ENCODE peak calls at places on chromosomes 4 and X, in four cellular contexts. L, D, H and W are unnamed samples.

GRCh38 chr4:183392377-183392776 is 52.1 kb upstream of the CDKN2AIP start:
- DNase-seq in L (no peak), D (no peak), H (no peak), W (no peak)

GRCh38 chrX:68829594-68830485 is 1.0 kb downstream of the EFNB1 start:
- DNase-seq in L (no peak), D (peak), H (no peak), W (peak)

GRCh38 chr4:41644288-41644914 is 104.1 kb downstream of the PHOX2B start:
- DNase-seq in L (no peak), D (peak), H (peak), W (peak)

GRCh38 chr4:109826719-109827118 is 1.1 kb upstream of the RRH start:
- DNase-seq in L (no peak), D (peak), H (no peak), W (no peak)

GRCh38 chrX:119240356-119240755 is 4.3 kb downstream of the PGRMC1 start:
- DNase-seq in L (no peak), D (peak), H (no peak), W (no peak)

GRCh38 chr4:25313194-25313895 is 771 bp downstream of the ZCCHC4 start:
- DNase-seq in L (no peak), D (peak), H (no peak), W (no peak)

GRCh38 chr4:98113005-98113404 is 30.3 kb downstream of the STPG2 start:
- DNase-seq in L (no peak), D (peak), H (no peak), W (no peak)

GRCh38 chrX:22577181-22577580 is 304.5 kb downstream of the CBLL2 start:
- DNase-seq in L (no peak), D (peak), H (no peak), W (no peak)

GRCh38 chr4:153573221-153573620 is 107.1 kb downstream of the TMEM131L start:
- DNase-seq in L (no peak), D (no peak), H (no peak), W (no peak)

GRCh38 chr4:125750827-125751466 is 436.2 kb downstream of the FAT4 start:
- DNase-seq in L (no peak), D (peak), H (no peak), W (no peak)

GRCh38 chr4:51932684-51933083 is 87.5 kb downstream of the LRRC66 start:
- DNase-seq in L (no peak), D (no peak), H (no peak), W (no peak)

GRCh38 chr4:185282968-185283367 is 73.6 kb downstream of the SNX25 start:
- DNase-seq in L (no peak), D (peak), H (no peak), W (no peak)

GRCh38 chr4:187124311-187124710 is 400.7 kb upstream of the FAT1 start:
- DNase-seq in L (no peak), D (no peak), H (no peak), W (no peak)

GRCh38 chr4:25760518-25761157 is 102.2 kb downstream of the SEL1L3 start:
- DNase-seq in L (no peak), D (peak), H (no peak), W (no peak)

GRCh38 chr4:153438916-153439756 is 27.0 kb upstream of the TMEM131L start:
- DNase-seq in L (peak), D (no peak), H (no peak), W (no peak)

GRCh38 chr4:180641495-180641894 is 1601.7 kb upstream of the TENM3 start:
- DNase-seq in L (no peak), D (no peak), H (no peak), W (no peak)
- TF ChIP-seq CTCF in L (no peak), D (no peak), H (no peak), W (no peak)

GRCh38 chr4:16162891-16163290 is 63.4 kb downstream of the TAPT1 start:
- DNase-seq in L (no peak), D (no peak), H (no peak), W (no peak)

GRCh38 chr4:16158504-16158852 is 67.8 kb downstream of the TAPT1 start:
- DNase-seq in L (no peak), D (no peak), H (no peak), W (no peak)

GRCh38 chr4:16159321-16159720 is 67.0 kb downstream of the TAPT1 start:
- DNase-seq in L (no peak), D (no peak), H (no peak), W (no peak)

GRCh38 chr4:16160457-16160856 is 65.8 kb downstream of the TAPT1 start:
- DNase-seq in L (no peak), D (no peak), H (no peak), W (no peak)

DNA sequence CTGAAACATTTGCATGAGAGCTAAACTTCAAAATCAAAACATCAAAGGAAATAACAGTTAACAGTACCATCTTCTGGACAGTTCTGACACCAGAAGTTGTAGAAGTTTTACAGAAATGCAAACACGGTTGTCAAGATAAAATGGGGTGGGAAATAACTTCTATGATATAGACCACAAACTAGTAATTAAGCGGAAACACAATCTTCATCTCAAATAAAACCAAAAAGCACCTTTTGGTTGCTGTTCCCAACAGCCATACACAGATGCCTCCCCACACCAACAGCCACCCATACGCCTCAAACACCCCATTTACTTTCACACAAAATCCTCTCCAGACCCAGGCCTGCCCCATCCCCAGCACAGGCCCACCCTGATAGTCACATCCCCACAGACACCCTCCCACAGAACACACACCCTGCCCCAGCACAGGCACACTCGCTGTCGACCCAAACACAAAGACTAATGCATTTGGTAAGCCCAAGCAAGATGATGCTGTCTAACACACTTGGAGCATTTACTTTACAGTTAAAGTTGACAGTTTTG is 64.3 kb downstream of the TAPT1 start:
- DNase-seq in L (no peak), D (no peak), H (no peak), W (no peak)
- TF ChIP-seq CTCF in L (no peak), D (no peak), H (no peak), W (no peak)

DNA sequence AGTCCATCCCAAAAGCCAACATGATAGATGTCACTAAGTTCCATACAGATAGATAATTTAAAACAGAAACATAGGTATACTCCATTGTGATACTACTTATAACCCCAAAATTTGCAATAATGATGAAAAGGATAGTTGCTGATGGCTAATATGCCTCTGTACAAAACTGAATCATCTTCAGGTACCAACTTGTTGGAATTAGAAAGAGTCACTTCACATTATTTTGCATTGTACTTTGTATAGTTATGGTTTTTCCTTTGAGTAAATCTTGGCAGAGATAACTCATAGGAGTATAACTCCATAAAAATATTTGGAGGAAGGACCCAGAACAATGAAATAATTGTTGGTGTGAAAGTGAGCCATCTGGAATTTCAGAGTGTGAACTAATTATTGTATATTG is 17.6 kb downstream of the GIMD1 start:
- DNase-seq in L (no peak), D (no peak), H (no peak), W (no peak)
- TF ChIP-seq CTCF in L (no peak), D (no peak), H (no peak), W (no peak)

DNA sequence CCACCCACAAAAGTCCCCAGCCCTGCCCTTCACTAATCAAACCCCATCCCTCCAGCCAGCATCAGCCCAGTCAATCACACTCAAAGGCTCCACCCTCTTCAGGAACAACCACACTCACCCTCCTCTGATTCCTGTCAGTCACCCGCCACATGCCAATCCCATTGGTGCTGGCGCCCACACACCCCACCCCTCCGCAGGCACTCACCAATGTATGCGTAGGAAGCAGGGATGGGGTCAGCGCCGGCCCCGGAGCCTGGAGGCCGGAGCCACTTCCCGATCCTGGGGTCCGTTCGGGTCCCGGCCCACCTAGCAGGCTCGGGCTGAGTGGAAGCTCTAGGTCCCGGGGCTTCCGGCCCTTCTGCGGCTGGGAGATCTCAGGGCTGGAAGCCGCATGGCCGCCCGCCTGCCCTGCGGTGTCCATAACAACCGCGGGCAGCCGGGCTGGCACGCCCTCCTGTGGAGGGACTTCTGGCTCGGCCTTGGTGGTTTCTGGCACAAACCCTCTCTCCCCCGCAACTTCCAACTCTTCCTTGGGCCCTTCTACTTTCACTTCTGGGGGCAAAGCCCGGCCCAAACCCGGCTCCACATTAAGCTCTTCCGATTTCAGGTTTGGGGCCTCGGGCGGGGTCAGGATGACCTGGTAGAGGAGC is 7.9 kb upstream of the CFP start:
- DNase-seq in L (peak), D (no peak), H (no peak), W (no peak)
- TF ChIP-seq CTCF in L (no peak), D (no peak), H (no peak), W (no peak)

DNA sequence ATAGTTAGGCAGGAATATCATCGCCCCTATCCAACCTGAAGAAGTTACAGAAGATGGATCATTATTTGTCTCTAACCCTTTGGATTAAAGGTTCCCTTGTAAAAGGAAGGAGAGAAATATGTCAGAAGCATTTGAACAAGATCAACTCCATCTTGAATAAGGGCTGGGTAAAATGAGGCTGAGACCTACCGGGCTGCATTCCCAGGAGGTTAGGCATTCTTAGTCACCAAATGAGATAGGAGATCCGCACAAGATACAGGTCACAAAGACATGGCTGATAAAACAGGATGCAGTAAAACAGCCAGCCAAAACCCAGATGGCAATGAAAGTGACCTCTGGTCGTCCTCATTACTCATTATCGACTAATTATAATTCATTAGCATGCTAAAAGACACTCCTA is 148.9 kb downstream of the GALNTL6 start:
- DNase-seq in L (no peak), D (no peak), H (no peak), W (no peak)
- TF ChIP-seq CTCF in L (no peak), D (no peak), H (no peak), W (no peak)

GRCh38 chrX:110346681-110347080 is 12.0 kb upstream of the RTL9 start:
- DNase-seq in L (no peak), D (peak), H (peak), W (no peak)
- TF ChIP-seq CTCF in L (no peak), D (peak), H (no peak), W (no peak)

GRCh38 chr4:163666335-163666888 is 171.9 kb downstream of the TMA16 start:
- DNase-seq in L (no peak), D (no peak), H (no peak), W (no peak)

GRCh38 chr4:163663454-163664225 is 169.2 kb downstream of the TMA16 start:
- DNase-seq in L (no peak), D (no peak), H (no peak), W (no peak)

GRCh38 chr4:163662761-163663160 is 168.3 kb downstream of the TMA16 start:
- DNase-seq in L (no peak), D (no peak), H (no peak), W (no peak)

DNA sequence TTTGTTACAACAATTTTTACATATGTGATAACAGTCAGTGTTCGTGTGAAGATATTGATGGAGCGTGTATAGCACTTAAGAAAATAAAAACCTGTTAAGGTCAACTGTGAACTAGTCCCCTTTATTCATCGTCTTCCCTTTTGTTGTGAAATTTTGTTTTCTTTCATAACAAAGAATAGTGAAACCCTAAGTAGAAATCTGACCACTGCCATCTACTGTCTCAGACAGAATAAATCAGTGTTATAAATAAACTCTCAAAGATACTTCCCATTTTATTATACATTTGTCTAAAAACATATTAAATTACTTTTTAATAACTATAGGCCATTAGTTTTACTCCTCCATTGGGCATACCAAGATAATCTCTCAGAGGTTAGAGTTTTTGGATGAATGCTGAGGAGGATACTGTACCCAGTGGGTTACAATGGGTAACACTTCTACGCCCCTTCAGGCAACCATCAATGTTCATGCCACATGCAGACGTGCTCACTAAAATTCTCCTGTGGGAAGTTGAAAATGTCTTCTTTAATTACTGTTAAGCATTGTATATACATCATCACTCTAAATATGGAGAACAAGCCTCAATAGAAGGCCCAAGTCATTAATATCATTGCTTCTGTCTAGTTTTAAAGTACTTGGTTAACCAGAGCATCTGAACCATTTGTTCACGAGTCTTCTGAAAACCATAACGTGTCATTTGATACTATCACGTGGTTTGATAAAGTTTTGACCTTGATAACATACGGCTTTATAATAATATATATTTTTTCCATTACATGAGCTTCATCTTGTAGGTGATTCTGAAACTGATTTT is 171.2 kb downstream of the TMA16 start:
- DNase-seq in L (no peak), D (peak), H (no peak), W (no peak)
- TF ChIP-seq CTCF in L (no peak), D (no peak), H (no peak), W (no peak)

DNA sequence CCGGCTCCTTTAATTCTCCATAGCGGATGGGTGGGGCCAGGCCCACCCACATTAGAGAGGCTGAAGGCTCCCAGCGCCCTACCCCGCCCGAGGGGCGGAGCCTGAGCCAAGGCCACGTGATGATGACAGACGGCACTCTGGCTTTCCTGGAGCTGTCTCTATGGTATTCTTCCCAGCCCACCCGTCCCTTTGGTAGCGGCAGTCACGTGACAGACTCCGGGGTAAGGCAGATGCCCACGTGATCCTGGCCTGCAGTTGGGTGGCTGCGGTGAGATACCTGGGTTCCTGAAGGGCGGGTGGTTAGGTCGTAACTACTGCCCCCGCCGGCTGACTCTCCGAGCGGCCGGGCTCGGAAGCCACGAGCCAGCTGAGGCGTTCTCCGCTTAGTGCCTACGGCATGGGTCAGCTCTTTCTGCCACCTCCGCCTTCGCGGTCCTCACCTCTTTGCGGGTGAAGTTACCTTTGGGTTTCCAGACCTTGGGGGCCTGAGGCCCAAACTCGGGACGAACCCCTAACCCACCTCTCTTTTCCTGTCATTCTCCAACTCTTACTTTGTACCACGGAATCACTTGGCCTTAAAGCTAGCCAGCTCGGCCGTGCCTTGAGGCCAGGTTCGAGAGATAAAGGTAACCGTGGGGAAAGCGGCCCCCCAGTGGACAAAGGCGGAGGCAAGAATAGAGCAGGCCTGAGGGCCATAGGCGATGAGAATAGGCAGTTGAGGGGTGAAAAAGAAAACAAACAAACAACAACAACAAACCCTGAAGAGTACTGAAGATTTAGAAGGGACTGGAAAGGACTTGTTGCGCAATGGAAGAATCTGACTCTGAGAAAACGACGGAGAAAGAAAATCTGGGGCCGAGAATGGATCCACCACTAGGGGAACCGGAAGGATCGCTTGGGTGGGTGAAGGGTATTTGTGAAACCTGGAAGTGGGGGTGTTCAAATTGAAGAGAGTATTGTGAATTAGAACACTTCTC is at the start of gene RRAGB:
- DNase-seq in L (peak), D (peak), H (peak), W (peak)
- TF ChIP-seq CTCF in L (peak), D (peak), H (no peak), W (peak)

GRCh38 chr4:53709693-53710092 is 118.4 kb upstream of the LNX1 start:
- DNase-seq in L (no peak), D (no peak), H (no peak), W (no peak)
- TF ChIP-seq CTCF in L (no peak), D (peak), H (no peak), W (no peak)

GRCh38 chrX:132490086-132490419 is 1.2 kb upstream of the MBNL3 start:
- DNase-seq in L (no peak), D (no peak), H (no peak), W (no peak)

GRCh38 chrX:132488819-132489255 is at the start of gene MBNL3:
- DNase-seq in L (peak), D (peak), H (peak), W (peak)

GRCh38 chrX:132491191-132491590 is 2.4 kb upstream of the MBNL3 start:
- DNase-seq in L (peak), D (no peak), H (peak), W (no peak)

GRCh38 chrX:132488092-132488749 is 617 bp downstream of the MBNL3 start:
- DNase-seq in L (peak), D (peak), H (no peak), W (no peak)

DNA sequence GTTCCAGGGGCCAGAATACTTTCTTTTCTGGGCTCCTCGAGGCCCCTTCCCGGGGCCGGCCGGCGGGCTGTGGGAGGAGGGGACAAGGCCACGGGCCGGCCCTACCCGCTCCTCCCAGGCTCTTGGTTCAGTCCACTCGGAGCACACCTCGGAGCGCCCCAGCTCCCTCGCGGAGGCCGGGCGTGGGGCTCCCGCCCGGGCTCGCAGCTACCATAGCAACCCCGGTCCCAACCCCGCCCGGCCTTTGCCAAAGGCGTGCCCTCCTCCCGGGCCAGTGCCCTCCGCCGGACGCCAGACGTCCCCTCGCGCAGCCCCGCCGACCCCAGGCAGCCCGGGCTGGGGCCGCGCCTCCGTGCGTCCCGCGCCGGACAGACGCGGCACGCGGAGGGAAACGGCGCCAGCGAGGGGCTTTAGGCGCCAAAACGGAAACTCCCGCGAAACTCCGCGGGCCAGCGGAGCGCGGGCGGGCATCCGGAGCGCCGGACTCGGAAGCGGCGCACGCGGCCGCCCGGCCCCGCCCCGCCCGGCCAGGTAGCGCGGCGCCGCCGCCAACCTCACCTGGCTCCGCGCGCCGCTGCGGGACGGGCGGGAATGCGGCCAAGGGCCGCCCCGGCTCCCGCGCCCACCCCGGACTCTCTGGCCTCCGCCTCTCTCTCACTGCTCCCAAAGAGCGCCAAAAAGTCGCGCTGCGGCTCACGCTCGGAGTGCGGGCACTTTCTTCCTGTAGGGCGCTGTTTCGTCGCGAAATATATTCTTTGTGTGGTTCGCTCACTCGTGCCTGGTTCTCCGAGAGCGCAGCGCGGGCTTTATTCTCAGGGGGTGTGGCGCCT is 633 bp upstream of the MBNL3 start:
- DNase-seq in L (peak), D (peak), H (peak), W (peak)
- TF ChIP-seq CTCF in L (no peak), D (no peak), H (no peak), W (no peak)